ENCODE peak calls at places on chromosome 16, in ten cellular contexts. One of them, this sample, is unnamed.

GRCh38 chr16:57539072-57539796 is 2.9 kb upstream of the CCDC102A start:
- DNase-seq in foreskin fibroblast: no peak
- DNase-seq in omental fat pad: no peak
- DNase-seq in H1: no peak
- DNase-seq in mammary epithelial cell: no peak
- DNase-seq in WTC11: no peak
- DNase-seq in HFFc6: no peak
- DNase-seq in AG10803: no peak
- DNase-seq in brain microvascular endothelial cell: no peak
- DNase-seq in RWPE1: no peak
- DNase-seq in this sample: no peak

GRCh38 chr16:84072014-84072413 is 29.4 kb upstream of the SLC38A8 start:
- DNase-seq in foreskin fibroblast: peak; percentile 65
- DNase-seq in omental fat pad: no peak
- DNase-seq in H1: no peak
- DNase-seq in mammary epithelial cell: peak; percentile 15
- DNase-seq in WTC11: no peak
- DNase-seq in HFFc6: peak; percentile 15
- DNase-seq in AG10803: no peak
- DNase-seq in brain microvascular endothelial cell: peak; percentile 18
- DNase-seq in RWPE1: peak; percentile 55
- DNase-seq in this sample: no peak

GRCh38 chr16:62077998-62078397 is 41.8 kb upstream of the CDH8 start:
- DNase-seq in foreskin fibroblast: no peak
- DNase-seq in omental fat pad: no peak
- DNase-seq in H1: peak; percentile 49
- DNase-seq in mammary epithelial cell: no peak
- DNase-seq in WTC11: peak; percentile 75
- DNase-seq in HFFc6: no peak
- DNase-seq in AG10803: peak; percentile 1
- DNase-seq in brain microvascular endothelial cell: peak; percentile 5
- DNase-seq in RWPE1: no peak
- DNase-seq in this sample: peak; percentile 40

GRCh38 chr16:57939872-57940224 is 31.1 kb downstream of the CNGB1 start:
- DNase-seq in foreskin fibroblast: no peak
- DNase-seq in omental fat pad: no peak
- DNase-seq in H1: no peak
- DNase-seq in mammary epithelial cell: no peak
- DNase-seq in WTC11: no peak
- DNase-seq in HFFc6: no peak
- DNase-seq in AG10803: no peak
- DNase-seq in brain microvascular endothelial cell: no peak
- DNase-seq in RWPE1: no peak
- DNase-seq in this sample: no peak

GRCh38 chr16:12951392-12951791 is 50.0 kb downstream of the SHISA9 start:
- DNase-seq in foreskin fibroblast: no peak
- DNase-seq in omental fat pad: no peak
- DNase-seq in H1: no peak
- DNase-seq in mammary epithelial cell: no peak
- DNase-seq in WTC11: peak; percentile 18
- DNase-seq in HFFc6: no peak
- DNase-seq in AG10803: no peak
- DNase-seq in brain microvascular endothelial cell: no peak
- DNase-seq in RWPE1: no peak
- DNase-seq in this sample: no peak

GRCh38 chr16:8720967-8721692 is 46.7 kb downstream of the ABAT start:
- DNase-seq in foreskin fibroblast: no peak
- DNase-seq in omental fat pad: no peak
- DNase-seq in H1: no peak
- DNase-seq in mammary epithelial cell: no peak
- DNase-seq in WTC11: no peak
- DNase-seq in HFFc6: no peak
- DNase-seq in AG10803: no peak
- DNase-seq in brain microvascular endothelial cell: no peak
- DNase-seq in RWPE1: no peak
- DNase-seq in this sample: no peak

GRCh38 chr16:86133847-86134375 is 234.9 kb downstream of the IRF8 start:
- DNase-seq in foreskin fibroblast: no peak
- DNase-seq in omental fat pad: no peak
- DNase-seq in H1: no peak
- DNase-seq in mammary epithelial cell: no peak
- DNase-seq in WTC11: no peak
- DNase-seq in HFFc6: no peak
- DNase-seq in AG10803: no peak
- DNase-seq in brain microvascular endothelial cell: no peak
- DNase-seq in RWPE1: no peak
- DNase-seq in this sample: no peak

GRCh38 chr16:85491798-85492616 is 121.1 kb upstream of the GSE1 start:
- DNase-seq in foreskin fibroblast: peak; percentile 59
- DNase-seq in omental fat pad: no peak
- DNase-seq in H1: no peak
- DNase-seq in mammary epithelial cell: no peak
- DNase-seq in WTC11: no peak
- DNase-seq in HFFc6: peak; percentile 26
- DNase-seq in AG10803: peak; percentile 54
- DNase-seq in brain microvascular endothelial cell: no peak
- DNase-seq in RWPE1: peak; percentile 55
- DNase-seq in this sample: no peak

GRCh38 chr16:50743575-50744225 is 1.8 kb downstream of the CYLD start:
- DNase-seq in foreskin fibroblast: peak; percentile 18
- DNase-seq in omental fat pad: no peak
- DNase-seq in H1: no peak
- DNase-seq in mammary epithelial cell: no peak
- DNase-seq in WTC11: no peak
- DNase-seq in HFFc6: no peak
- DNase-seq in AG10803: no peak
- DNase-seq in brain microvascular endothelial cell: no peak
- DNase-seq in RWPE1: no peak
- DNase-seq in this sample: no peak

GRCh38 chr16:50745940-50746339 is 4.1 kb downstream of the CYLD start:
- DNase-seq in foreskin fibroblast: no peak
- DNase-seq in omental fat pad: no peak
- DNase-seq in H1: no peak
- DNase-seq in mammary epithelial cell: no peak
- DNase-seq in WTC11: no peak
- DNase-seq in HFFc6: no peak
- DNase-seq in AG10803: no peak
- DNase-seq in brain microvascular endothelial cell: no peak
- DNase-seq in RWPE1: no peak
- DNase-seq in this sample: no peak

GRCh38 chr16:50744911-50745310 is 3.0 kb downstream of the CYLD start:
- DNase-seq in foreskin fibroblast: peak; percentile 36
- DNase-seq in omental fat pad: no peak
- DNase-seq in H1: no peak
- DNase-seq in mammary epithelial cell: peak; percentile 51
- DNase-seq in WTC11: no peak
- DNase-seq in HFFc6: peak; percentile 28
- DNase-seq in AG10803: no peak
- DNase-seq in brain microvascular endothelial cell: no peak
- DNase-seq in RWPE1: peak; percentile 62
- DNase-seq in this sample: no peak

GRCh38 chr16:50751528-50751927 is 9.6 kb downstream of the CYLD start:
- DNase-seq in foreskin fibroblast: no peak
- DNase-seq in omental fat pad: no peak
- DNase-seq in H1: no peak
- DNase-seq in mammary epithelial cell: no peak
- DNase-seq in WTC11: no peak
- DNase-seq in HFFc6: no peak
- DNase-seq in AG10803: no peak
- DNase-seq in brain microvascular endothelial cell: no peak
- DNase-seq in RWPE1: no peak
- DNase-seq in this sample: no peak

GRCh38 chr16:50747206-50747956 is 5.5 kb downstream of the CYLD start:
- DNase-seq in foreskin fibroblast: peak; percentile 26
- DNase-seq in omental fat pad: no peak
- DNase-seq in H1: no peak
- DNase-seq in mammary epithelial cell: peak; percentile 34
- DNase-seq in WTC11: no peak
- DNase-seq in HFFc6: no peak
- DNase-seq in AG10803: no peak
- DNase-seq in brain microvascular endothelial cell: no peak
- DNase-seq in RWPE1: peak; percentile 26
- DNase-seq in this sample: no peak
- TF ChIP-seq CTCF in foreskin fibroblast: peak; percentile 23
- TF ChIP-seq CTCF in omental fat pad: no peak
- TF ChIP-seq CTCF in H1: no peak
- TF ChIP-seq CTCF in mammary epithelial cell: peak; percentile 45
- TF ChIP-seq CTCF in WTC11: no peak
- TF ChIP-seq CTCF in HFFc6: peak; percentile 61
- TF ChIP-seq CTCF in AG10803: no peak
- TF ChIP-seq CTCF in brain microvascular endothelial cell: no peak
- TF ChIP-seq CTCF in RWPE1: peak; percentile 47
- TF ChIP-seq CTCF in this sample: peak; percentile 22

DNA sequence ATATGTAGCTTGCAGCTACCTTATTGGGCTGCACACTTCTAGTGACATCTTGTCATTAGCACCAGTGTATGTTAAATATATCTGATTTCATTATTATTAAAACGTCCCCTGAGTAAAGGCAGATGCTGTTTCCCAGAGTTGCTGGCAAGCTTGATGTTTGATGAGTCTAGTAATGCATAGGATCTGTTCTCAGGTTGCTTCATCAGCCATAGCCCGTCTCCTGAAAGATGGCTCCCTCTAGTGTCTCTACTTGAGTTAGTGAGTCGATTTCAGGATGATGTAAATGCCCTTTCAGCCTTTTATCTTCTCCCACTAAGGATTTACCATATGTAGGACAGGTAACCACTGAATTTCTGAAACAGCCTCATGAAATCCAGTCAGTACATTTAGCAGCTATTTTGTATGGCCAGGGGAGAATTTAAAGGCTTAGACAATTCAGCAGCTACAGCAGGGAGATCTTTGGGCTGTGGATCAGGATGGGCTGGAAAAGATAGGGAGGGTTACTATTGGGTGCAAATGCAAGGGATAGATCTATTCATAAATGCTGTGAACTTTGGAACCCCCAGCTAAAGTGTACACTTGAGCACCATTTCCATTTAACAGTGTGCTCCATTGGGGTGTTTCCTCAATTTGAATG is 376.3 kb downstream of the CNTNAP4 start:
- DNase-seq in foreskin fibroblast: peak; percentile 4
- DNase-seq in omental fat pad: no peak
- DNase-seq in H1: no peak
- DNase-seq in mammary epithelial cell: peak; percentile 53
- DNase-seq in WTC11: no peak
- DNase-seq in HFFc6: peak; percentile 5
- DNase-seq in AG10803: peak; percentile 3
- DNase-seq in brain microvascular endothelial cell: peak; percentile 4
- DNase-seq in RWPE1: peak; percentile 40
- DNase-seq in this sample: peak; percentile 37
- TF ChIP-seq CTCF in foreskin fibroblast: peak; percentile 27
- TF ChIP-seq CTCF in omental fat pad: no peak
- TF ChIP-seq CTCF in H1: no peak
- TF ChIP-seq CTCF in mammary epithelial cell: peak; percentile 83
- TF ChIP-seq CTCF in WTC11: no peak
- TF ChIP-seq CTCF in HFFc6: peak; percentile 60
- TF ChIP-seq CTCF in AG10803: peak; percentile 28
- TF ChIP-seq CTCF in brain microvascular endothelial cell: peak; percentile 53
- TF ChIP-seq CTCF in RWPE1: peak; percentile 61
- TF ChIP-seq CTCF in this sample: peak; percentile 70

DNA sequence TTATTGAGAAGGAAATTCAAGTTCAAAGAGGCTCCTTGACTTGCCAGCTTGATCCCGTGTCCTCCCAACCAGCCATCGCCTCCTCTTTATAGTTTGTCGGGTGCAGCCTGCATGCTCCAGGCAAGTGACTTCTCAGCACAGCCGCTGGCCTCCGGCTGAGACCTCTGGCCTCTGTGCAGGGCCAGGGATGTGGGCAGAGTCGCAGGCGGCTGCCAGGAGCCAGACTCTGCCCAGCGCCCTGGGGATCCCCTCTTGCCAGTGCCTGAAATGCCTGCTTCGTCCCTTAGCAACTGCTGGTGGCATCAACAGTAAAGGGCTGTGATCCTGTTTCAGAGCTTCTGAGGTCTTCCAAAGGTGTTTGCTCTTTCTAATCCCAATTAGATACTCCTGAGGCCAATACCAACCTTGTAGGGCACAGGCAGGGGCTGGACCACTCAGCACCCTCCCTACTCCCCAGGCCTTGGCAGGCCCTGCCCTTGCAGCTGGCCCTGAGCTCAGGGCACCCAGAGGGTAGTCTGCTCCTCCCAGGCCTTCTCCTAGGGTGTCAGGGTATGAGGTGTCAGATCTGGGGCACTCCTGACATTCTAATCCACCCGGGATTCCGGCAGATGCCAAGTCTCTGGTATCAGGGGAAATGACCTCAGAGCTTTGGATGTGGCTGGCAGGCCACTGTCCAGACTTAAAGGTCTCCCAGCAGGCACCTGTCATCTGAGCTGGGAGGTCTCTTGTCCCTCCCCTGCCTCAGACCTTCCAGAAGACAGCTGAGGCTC is 68.0 kb upstream of the SIAH1 start:
- DNase-seq in foreskin fibroblast: no peak
- DNase-seq in omental fat pad: no peak
- DNase-seq in H1: no peak
- DNase-seq in mammary epithelial cell: no peak
- DNase-seq in WTC11: no peak
- DNase-seq in HFFc6: no peak
- DNase-seq in AG10803: no peak
- DNase-seq in brain microvascular endothelial cell: no peak
- DNase-seq in RWPE1: no peak
- DNase-seq in this sample: no peak
- TF ChIP-seq CTCF in foreskin fibroblast: no peak
- TF ChIP-seq CTCF in omental fat pad: no peak
- TF ChIP-seq CTCF in H1: no peak
- TF ChIP-seq CTCF in mammary epithelial cell: no peak
- TF ChIP-seq CTCF in WTC11: no peak
- TF ChIP-seq CTCF in HFFc6: no peak
- TF ChIP-seq CTCF in AG10803: no peak
- TF ChIP-seq CTCF in brain microvascular endothelial cell: no peak
- TF ChIP-seq CTCF in RWPE1: no peak
- TF ChIP-seq CTCF in this sample: no peak

GRCh38 chr16:69483611-69484010 is 59.2 kb downstream of the CYB5B start:
- DNase-seq in foreskin fibroblast: peak; percentile 46
- DNase-seq in omental fat pad: no peak
- DNase-seq in H1: no peak
- DNase-seq in mammary epithelial cell: no peak
- DNase-seq in WTC11: no peak
- DNase-seq in HFFc6: no peak
- DNase-seq in AG10803: peak; percentile 48
- DNase-seq in brain microvascular endothelial cell: no peak
- DNase-seq in RWPE1: no peak
- DNase-seq in this sample: no peak

GRCh38 chr16:69485816-69486215 is 61.4 kb downstream of the CYB5B start:
- DNase-seq in foreskin fibroblast: no peak
- DNase-seq in omental fat pad: no peak
- DNase-seq in H1: no peak
- DNase-seq in mammary epithelial cell: no peak
- DNase-seq in WTC11: no peak
- DNase-seq in HFFc6: peak; percentile 33
- DNase-seq in AG10803: no peak
- DNase-seq in brain microvascular endothelial cell: no peak
- DNase-seq in RWPE1: no peak
- DNase-seq in this sample: no peak

GRCh38 chr16:69486724-69487123 is 62.3 kb downstream of the CYB5B start:
- DNase-seq in foreskin fibroblast: no peak
- DNase-seq in omental fat pad: no peak
- DNase-seq in H1: no peak
- DNase-seq in mammary epithelial cell: no peak
- DNase-seq in WTC11: no peak
- DNase-seq in HFFc6: no peak
- DNase-seq in AG10803: no peak
- DNase-seq in brain microvascular endothelial cell: no peak
- DNase-seq in RWPE1: no peak
- DNase-seq in this sample: no peak

GRCh38 chr16:69486272-69486671 is 61.9 kb downstream of the CYB5B start:
- DNase-seq in foreskin fibroblast: no peak
- DNase-seq in omental fat pad: no peak
- DNase-seq in H1: no peak
- DNase-seq in mammary epithelial cell: no peak
- DNase-seq in WTC11: no peak
- DNase-seq in HFFc6: no peak
- DNase-seq in AG10803: no peak
- DNase-seq in brain microvascular endothelial cell: no peak
- DNase-seq in RWPE1: no peak
- DNase-seq in this sample: no peak

DNA sequence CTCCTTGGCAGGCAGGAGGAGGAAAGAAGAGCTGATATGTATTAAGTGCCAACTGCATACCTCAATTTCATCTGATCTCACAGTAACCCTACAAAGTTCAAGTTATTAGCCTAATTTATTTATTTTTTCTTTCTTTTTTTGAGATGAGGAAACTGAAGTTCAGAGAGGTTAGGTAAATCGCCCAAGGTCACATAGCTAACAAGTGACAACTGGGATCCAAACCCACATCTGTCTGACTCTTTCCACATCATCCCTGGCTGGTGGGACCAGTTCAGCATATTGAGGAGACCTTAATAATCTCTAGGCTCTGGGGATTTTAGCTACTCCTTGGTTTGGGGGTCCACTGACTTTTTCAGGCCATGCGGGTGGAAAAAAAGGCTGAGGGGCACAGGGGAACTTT is 60.9 kb downstream of the CYB5B start:
- DNase-seq in foreskin fibroblast: no peak
- DNase-seq in omental fat pad: no peak
- DNase-seq in H1: no peak
- DNase-seq in mammary epithelial cell: no peak
- DNase-seq in WTC11: no peak
- DNase-seq in HFFc6: no peak
- DNase-seq in AG10803: no peak
- DNase-seq in brain microvascular endothelial cell: no peak
- DNase-seq in RWPE1: no peak
- DNase-seq in this sample: no peak
- TF ChIP-seq CTCF in foreskin fibroblast: no peak
- TF ChIP-seq CTCF in omental fat pad: no peak
- TF ChIP-seq CTCF in H1: no peak
- TF ChIP-seq CTCF in mammary epithelial cell: no peak
- TF ChIP-seq CTCF in WTC11: no peak
- TF ChIP-seq CTCF in HFFc6: no peak
- TF ChIP-seq CTCF in AG10803: no peak
- TF ChIP-seq CTCF in brain microvascular endothelial cell: no peak
- TF ChIP-seq CTCF in RWPE1: no peak
- TF ChIP-seq CTCF in this sample: no peak

This sample was measured in nephron progenitor cell.